ENCODE peak calls at places on chromosomes 6 and 20, in seven cellular contexts. P, Y, E, X, R, V and F are unnamed samples.

GRCh38 chr20:15144911-15145310 is 807.5 kb upstream of the FLRT3 start:
- DNase-seq in R (no peak), E (no peak), P (no peak), Y (no peak), X (peak; percentile 49), V (no peak), F (peak; percentile 17)

GRCh38 chr6:165600606-165601005 is 62.4 kb downstream of the PDE10A start:
- DNase-seq in Y (no peak), E (no peak), P (no peak), X (no peak), V (no peak), R (no peak), F (no peak)

GRCh38 chr20:10508468-10509251 is 73.6 kb downstream of the SLX4IP start:
- DNase-seq in Y (peak; percentile 53), V (no peak), E (no peak), X (no peak), P (peak; percentile 70), R (peak; percentile 46), F (peak; percentile 58)

GRCh38 chr20:48294196-48294595 is 508.9 kb upstream of the SULF2 start:
- DNase-seq in E (no peak), R (no peak), P (peak; percentile 39), X (no peak), Y (no peak), V (no peak), F (no peak)

GRCh38 chr20:47318596-47319516 is 37.6 kb downstream of the ZMYND8 start:
- DNase-seq in P (peak; percentile 69), Y (peak; percentile 77), X (peak; percentile 85), V (peak; percentile 78), E (peak; percentile 79), R (peak; percentile 77), F (peak; percentile 85)

GRCh38 chr6:118939683-118940082 is 4.7 kb upstream of the MCM9 start:
- DNase-seq in Y (no peak), R (no peak), V (no peak), P (no peak), X (no peak), E (peak; percentile 22), F (no peak)

GRCh38 chr6:57013501-57013900 is 33.0 kb upstream of the KIAA1586 start:
- DNase-seq in V (no peak), R (no peak), E (no peak), P (peak; percentile 77), Y (no peak), X (no peak), F (no peak)

GRCh38 chr6:35034411-35035171 is 106.5 kb downstream of the TCP11 start:
- DNase-seq in R (peak; percentile 41), Y (no peak), V (peak; percentile 85), P (no peak), E (peak; percentile 63), X (peak; percentile 89), F (no peak)

GRCh38 chr6:129184808-129185366 is 301.9 kb downstream of the LAMA2 start:
- DNase-seq in R (no peak), Y (no peak), X (no peak), P (peak; percentile 50), V (no peak), E (no peak), F (no peak)

GRCh38 chr6:143397229-143398222 is 53.0 kb downstream of the ADAT2 start:
- DNase-seq in R (peak; percentile 68), X (peak; percentile 73), P (peak; percentile 46), Y (peak; percentile 27), E (peak; percentile 44), V (peak; percentile 55), F (no peak)

GRCh38 chr6:133895573-133896343 is 6.8 kb downstream of the TCF21 start:
- DNase-seq in Y (peak; percentile 59), V (no peak), X (no peak), E (peak; percentile 52), R (no peak), P (no peak), F (peak; percentile 47)

GRCh38 chr6:30885999-30886896 is 1.9 kb downstream of the DDR1 start:
- DNase-seq in X (peak; percentile 49), E (no peak), P (peak; percentile 79), V (peak; percentile 70), Y (peak; percentile 78), R (peak; percentile 94), F (peak; percentile 84)
- TF ChIP-seq CTCF in X (no peak), E (no peak), P (no peak), V (no peak), Y (no peak), R (no peak), F (no peak)

DNA sequence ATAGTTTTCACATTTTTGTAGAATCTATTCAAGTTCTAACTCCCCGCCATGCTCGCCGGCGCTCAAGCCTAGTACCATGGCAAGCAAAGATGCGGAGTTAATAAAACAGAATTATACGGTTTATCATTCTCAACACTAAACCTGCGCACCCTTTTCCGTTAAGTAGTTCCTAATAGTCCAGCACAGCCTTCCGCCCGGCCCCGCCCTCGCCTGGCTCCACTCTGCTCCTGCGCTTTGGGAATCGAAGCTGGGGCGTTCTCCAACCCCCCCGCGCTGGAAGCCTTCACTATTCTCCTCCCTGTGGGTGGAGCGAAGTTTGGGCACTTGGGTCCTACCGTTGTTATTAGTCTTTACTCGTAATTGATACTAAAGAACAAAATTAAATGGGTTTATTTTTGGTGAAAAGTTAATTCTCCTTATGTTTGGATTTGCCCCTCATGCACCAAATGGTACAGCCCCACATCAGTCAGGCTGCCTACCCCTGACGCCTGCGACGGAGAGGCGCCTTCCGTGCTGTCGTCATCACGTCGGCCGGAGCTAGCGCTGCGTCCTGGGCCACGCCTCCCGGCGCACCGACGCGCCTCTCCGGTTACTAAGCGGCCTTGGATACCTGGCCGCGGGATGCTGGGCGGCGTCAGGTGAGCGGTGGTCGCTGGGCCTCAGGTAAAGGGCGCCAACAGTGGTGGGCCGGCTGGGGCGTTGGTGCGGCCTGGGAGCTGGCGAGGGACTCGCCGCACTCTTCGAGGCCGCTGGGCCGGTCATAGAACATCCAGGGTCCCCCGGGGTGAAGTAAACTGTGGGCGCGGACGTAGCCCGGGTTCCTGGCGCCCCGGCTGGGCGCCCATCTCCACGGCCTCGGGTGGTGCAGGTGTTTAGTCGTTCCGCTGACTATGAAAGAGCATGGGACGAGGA is at the start of gene IFT52:
- DNase-seq in V (peak; percentile 96), R (peak; percentile 89), Y (peak; percentile 94), P (peak; percentile 88), X (peak; percentile 93), E (peak; percentile 95), F (peak; percentile 95)
- TF ChIP-seq POLR2A in V (peak; percentile 49), R (peak; percentile 53), Y (peak; percentile 60), P (peak; percentile 45), X (no peak), E (peak; percentile 49), F (peak; percentile 23)

GRCh38 chr20:37932074-37932473 is 29.1 kb downstream of the VSTM2L start:
- DNase-seq in E (no peak), P (no peak), R (no peak), V (no peak), Y (no peak), X (no peak), F (no peak)
- H3K27me3 ChIP-seq in E (peaks cover 11% of the 10 kb centered on the region), P (peaks cover 54% of the 10 kb centered on the region), R (no peaks in the 10 kb centered on the region), V (no peaks in the 10 kb centered on the region), Y (no peaks in the 10 kb centered on the region), X (no peaks in the 10 kb centered on the region), F (no peaks in the 10 kb centered on the region)

DNA sequence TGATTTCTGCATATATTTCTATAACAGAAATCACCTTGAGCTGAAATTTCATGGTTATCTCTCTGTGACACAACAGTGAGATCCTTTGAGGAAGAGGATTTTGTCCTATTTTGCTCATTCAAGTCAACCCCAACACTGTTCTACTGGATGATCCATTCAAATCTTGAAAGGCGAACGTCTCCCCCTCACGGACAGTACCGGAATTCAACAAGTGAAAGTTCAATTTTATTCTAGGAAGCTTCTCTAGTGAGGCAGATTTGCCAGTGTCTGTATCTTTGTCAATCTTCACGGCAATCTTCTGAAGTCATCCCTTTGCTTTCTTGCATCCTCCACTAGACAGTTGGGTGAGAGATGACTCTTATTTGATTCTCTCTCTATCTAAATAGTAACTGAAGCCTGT is 91.7 kb upstream of the PDE7B start:
- DNase-seq in V (no peak), E (no peak), R (no peak), X (no peak), Y (no peak), P (peak; percentile 41), F (no peak)
- TF ChIP-seq CTCF in V (no peak), E (no peak), R (no peak), X (no peak), Y (no peak), P (peak; percentile 49), F (no peak)

DNA sequence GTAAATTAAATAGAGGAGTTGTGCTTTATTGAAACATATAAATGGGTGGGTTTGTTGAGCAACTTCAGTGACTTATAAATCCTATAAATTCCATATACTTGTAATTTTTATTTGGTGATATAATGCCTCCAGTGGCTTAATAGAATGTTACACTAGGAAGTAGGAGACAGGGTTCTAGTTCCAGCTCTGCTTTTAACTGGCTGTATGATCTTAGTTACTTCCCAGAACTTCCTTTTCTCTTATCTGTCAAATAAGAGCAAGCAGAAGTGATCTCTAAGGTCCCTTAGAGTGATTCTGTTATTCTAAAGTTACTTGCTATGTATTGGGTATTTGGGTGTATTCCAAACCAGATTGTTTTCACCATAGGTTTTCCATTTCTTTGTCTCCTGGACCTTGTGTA is 10.2 kb downstream of the ZSCAN23 start:
- DNase-seq in R (no peak), E (no peak), Y (no peak), P (no peak), X (no peak), V (no peak), F (no peak)
- TF ChIP-seq POLR2A in R (no peak), E (no peak), Y (no peak), P (no peak), X (no peak), V (no peak), F (no peak)

GRCh38 chr6:87917861-87918260 is 129.8 kb upstream of the SPACA1 start:
- DNase-seq in V (no peak), Y (no peak), X (no peak), R (no peak), P (no peak), E (no peak), F (no peak)
- H3K27me3 ChIP-seq in V (no peaks in the 10 kb centered on the region), Y (no peaks in the 10 kb centered on the region), X (no peaks in the 10 kb centered on the region), R (no peaks in the 10 kb centered on the region), P (peaks cover 13% of the 10 kb centered on the region), E (peaks cover 3% of the 10 kb centered on the region), F (no peaks in the 10 kb centered on the region)

DNA sequence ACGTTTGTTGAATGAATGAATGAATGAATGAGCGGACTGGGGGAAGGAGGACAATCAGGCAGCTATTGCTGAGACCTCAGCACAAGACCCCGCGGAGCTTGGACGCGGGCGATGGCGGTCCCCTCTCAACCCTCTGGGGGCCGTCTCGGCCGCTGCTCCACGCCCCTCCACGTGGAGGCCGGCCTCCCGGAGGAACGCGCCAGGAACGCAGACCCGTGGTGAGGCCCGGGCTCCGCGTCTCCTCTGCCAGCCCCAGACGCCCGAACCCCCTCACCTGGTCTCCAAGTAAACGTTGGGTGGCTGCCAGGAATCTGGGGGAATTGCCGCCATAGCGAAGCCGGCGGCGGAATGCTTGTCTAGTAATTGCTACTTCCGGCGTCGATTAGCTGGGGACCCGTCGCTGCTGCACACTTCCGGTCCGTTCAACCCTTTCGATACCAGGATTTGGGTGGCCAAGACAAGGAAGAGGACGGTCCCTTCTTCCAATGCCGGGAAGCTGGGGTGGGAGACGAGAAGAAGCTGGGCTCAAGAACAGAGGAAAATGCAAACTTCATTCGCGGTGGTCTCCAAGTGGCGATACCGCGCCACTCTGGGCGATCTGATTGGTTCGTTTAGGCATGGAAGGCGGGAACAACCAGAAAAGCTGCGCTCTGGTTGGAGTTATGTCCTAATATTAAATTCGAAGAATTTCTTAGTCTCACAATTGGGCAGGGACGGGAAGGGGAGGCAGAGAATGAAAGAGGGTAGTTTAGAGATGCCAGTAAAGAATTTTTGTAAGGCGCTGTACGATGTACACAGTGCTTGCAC is at the start of gene PPIL1:
- DNase-seq in P (peak; percentile 90), X (peak; percentile 84), R (peak; percentile 75), V (peak; percentile 83), Y (peak; percentile 84), E (peak; percentile 84), F (peak; percentile 91)
- TF ChIP-seq CTCF in P (no peak), X (no peak), R (no peak), V (no peak), Y (no peak), E (no peak), F (no peak)